ENCODE peak calls at places on chromosomes 2 and 18, in ten cellular contexts. Q is heart left ventricle, F is transverse colon, Y is neural progenitor cell, X is heart right ventricle, D is IMR-90, G is testis, H is prostate gland, J is esophagus muscularis mucosa, V is adrenal gland. M is an unnamed sample. For H3K36me3, the result is how much of the 10 kb centered on the place peaks cover.

GRCh38 chr2:33457588-33458247 is 18.7 kb upstream of the RASGRP3 start:
- DNase-seq in Q (peak), F (no peak), Y (no peak), X (no peak), D (no peak), G (no peak), H (no peak), J (no peak), V (no peak), M (no peak)

GRCh38 chr2:133570547-133570946 is 2.3 kb upstream of the NCKAP5 start:
- DNase-seq in Q (no peak), F (no peak), Y (no peak), X (no peak), D (no peak), G (no peak), H (no peak), J (no peak), V (no peak), M (no peak)

GRCh38 chr2:233803994-233804393 is 25.9 kb downstream of the MROH2A start:
- DNase-seq in Q (no peak), F (no peak), Y (no peak), X (no peak), D (no peak), G (peak), H (no peak), J (peak), V (no peak), M (peak)

GRCh38 chr2:157901325-157901724 is 25.2 kb upstream of the ACVR1 start:
- DNase-seq in Q (no peak), F (no peak), Y (no peak), X (no peak), D (no peak), G (peak), H (no peak), J (no peak), V (no peak), M (no peak)

GRCh38 chr2:207122914-207123744 is 42.6 kb downstream of the KLF7 start:
- DNase-seq in Q (no peak), F (no peak), Y (no peak), X (no peak), D (no peak), G (no peak), H (no peak), J (no peak), V (no peak), M (no peak)

GRCh38 chr2:15243762-15244161 is 317.4 kb downstream of the NBAS start:
- DNase-seq in Q (no peak), F (no peak), Y (no peak), X (no peak), D (peak), G (no peak), H (no peak), J (no peak), V (no peak), M (no peak)

GRCh38 chr18:37429768-37430167 is 135.8 kb downstream of the CELF4 start:
- DNase-seq in Q (no peak), F (no peak), Y (no peak), X (no peak), D (no peak), G (no peak), H (no peak), J (no peak), V (no peak), M (no peak)

GRCh38 chr2:205216580-205216979 is 465.7 kb upstream of the NRP2 start:
- DNase-seq in Q (no peak), F (no peak), Y (no peak), X (no peak), D (no peak), G (no peak), H (no peak), J (no peak), V (no peak), M (no peak)

GRCh38 chr2:102020596-102021170 is 28.9 kb downstream of the IL1R2 start:
- DNase-seq in Q (peak), F (peak), Y (peak), X (peak), D (peak), G (peak), H (peak), J (peak), V (peak), M (peak)

GRCh38 chr2:237879058-237879430 is 19.6 kb downstream of the RAMP1 start:
- DNase-seq in Q (no peak), F (no peak), Y (no peak), X (no peak), D (peak), G (peak), H (no peak), J (no peak), V (no peak), M (no peak)

GRCh38 chr2:56012216-56012615 is 88.6 kb upstream of the EFEMP1 start:
- DNase-seq in Q (no peak), F (no peak), Y (no peak), X (no peak), D (no peak), G (no peak), H (no peak), J (no peak), V (no peak), M (no peak)

GRCh38 chr2:150126143-150126725 is 361.2 kb downstream of the RND3 start:
- DNase-seq in Q (no peak), F (no peak), Y (no peak), X (no peak), D (peak), G (no peak), H (no peak), J (no peak), V (no peak), M (no peak)

GRCh38 chr2:86025229-86025820 is 80.4 kb downstream of the POLR1A start:
- DNase-seq in Q (no peak), F (no peak), Y (no peak), X (no peak), D (no peak), G (no peak), H (no peak), J (no peak), V (no peak), M (no peak)

GRCh38 chr18:22683196-22683676 is 249.9 kb upstream of the RBBP8 start:
- DNase-seq in Q (peak), F (peak), Y (no peak), X (peak), D (peak), G (peak), H (peak), J (no peak), V (peak), M (no peak)

GRCh38 chr2:11665028-11665427 is 5.0 kb downstream of the NTSR2 start:
- DNase-seq in Q (no peak), F (no peak), Y (no peak), X (no peak), D (no peak), G (no peak), H (no peak), J (no peak), V (no peak), M (no peak)

GRCh38 chr2:39762448-39762847 is 16.6 kb downstream of the THUMPD2 start:
- DNase-seq in Q (no peak), F (no peak), Y (no peak), X (no peak), D (no peak), G (no peak), H (no peak), J (no peak), V (no peak), M (no peak)

GRCh38 chr2:29317077-29317517 is 201.9 kb downstream of the CLIP4 start:
- DNase-seq in Q (no peak), F (peak), Y (no peak), X (no peak), D (no peak), G (no peak), H (no peak), J (no peak), V (no peak), M (no peak)

GRCh38 chr2:85162746-85163301 is 29.6 kb downstream of the TCF7L1 start:
- DNase-seq in Q (no peak), F (no peak), Y (peak), X (no peak), D (peak), G (peak), H (no peak), J (no peak), V (no peak), M (no peak)

GRCh38 chr18:30415903-30416302 is 626.6 kb downstream of the DSC3 start:
- DNase-seq in Q (no peak), F (no peak), Y (no peak), X (no peak), D (no peak), G (no peak), H (no peak), J (no peak), V (no peak), M (no peak)

GRCh38 chr2:128520787-128521186 is 202.1 kb upstream of the HS6ST1 start:
- DNase-seq in Q (no peak), F (no peak), Y (no peak), X (no peak), D (no peak), G (no peak), H (no peak), J (no peak), V (no peak), M (no peak)

GRCh38 chr2:54411801-54412354 is 44.2 kb upstream of the SPTBN1 start:
- DNase-seq in Q (no peak), F (no peak), Y (no peak), X (no peak), D (peak), G (no peak), H (no peak), J (no peak), V (no peak), M (no peak)

GRCh38 chr18:39602112-39602511 is 2036.5 kb upstream of the CELF4 start:
- DNase-seq in Q (no peak), F (no peak), Y (peak), X (no peak), D (no peak), G (no peak), H (no peak), J (no peak), V (no peak), M (no peak)

GRCh38 chr18:66346833-66347595 is 256.9 kb downstream of the CDH19 start:
- DNase-seq in Q (no peak), F (no peak), Y (no peak), X (no peak), D (no peak), G (no peak), H (no peak), J (no peak), V (no peak), M (no peak)

GRCh38 chr2:210195066-210195852 is 24.1 kb upstream of the KANSL1L start:
- DNase-seq in Q (no peak), F (no peak), Y (peak), X (no peak), D (peak), G (no peak), H (no peak), J (no peak), V (no peak), M (no peak)

GRCh38 chr2:120930236-120930635 is 194.6 kb downstream of the GLI2 start:
- DNase-seq in Q (no peak), F (no peak), Y (no peak), X (no peak), D (peak), G (no peak), H (no peak), J (no peak), V (no peak), M (no peak)

GRCh38 chr2:211408485-211408884 is 852.1 kb downstream of the CPS1 start:
- DNase-seq in Q (no peak), F (no peak), Y (peak), X (no peak), D (no peak), G (no peak), H (peak), J (no peak), V (no peak), M (no peak)

GRCh38 chr2:1721706-1722483 is 22.4 kb downstream of the PXDN start:
- DNase-seq in Q (no peak), F (no peak), Y (no peak), X (no peak), D (peak), G (no peak), H (no peak), J (no peak), V (no peak), M (no peak)

GRCh38 chr18:57434177-57434535 is 1.0 kb upstream of the ONECUT2 start:
- DNase-seq in Q (no peak), F (no peak), Y (peak), X (no peak), D (no peak), G (no peak), H (no peak), J (no peak), V (no peak), M (no peak)

GRCh38 chr2:25349397-25349796 is 7.7 kb upstream of the DNMT3A start:
- DNase-seq in Q (no peak), F (peak), Y (no peak), X (no peak), D (peak), G (no peak), H (no peak), J (no peak), V (no peak), M (no peak)

GRCh38 chr2:112140413-112140802 is 2.2 kb downstream of the FBLN7 start:
- DNase-seq in Q (no peak), F (no peak), Y (no peak), X (no peak), D (no peak), G (no peak), H (no peak), J (peak), V (no peak), M (no peak)

GRCh38 chr2:152134488-152135280 is 35.8 kb upstream of the CACNB4 start:
- DNase-seq in Q (no peak), F (no peak), Y (no peak), X (no peak), D (peak), G (peak), H (no peak), J (no peak), V (no peak), M (no peak)

GRCh38 chr2:147688252-147688651 is 156.6 kb upstream of the ACVR2A start:
- DNase-seq in Q (no peak), F (no peak), Y (no peak), X (no peak), D (no peak), G (no peak), H (no peak), J (peak), V (no peak), M (no peak)
- H3K36me3 ChIP-seq in Q (under half), F (under half), Y (under half), X (under half), D (under half), G (under half), H (under half), J (under half), V (under half), M (under half)

GRCh38 chr2:60530660-60531276 is 22.7 kb downstream of the BCL11A start:
- DNase-seq in Q (peak), F (peak), Y (no peak), X (peak), D (no peak), G (peak), H (peak), J (peak), V (peak), M (peak)
- H3K27ac ChIP-seq in Q (no peak), F (peak), Y (no peak), X (no peak), D (no peak), G (no peak), H (peak), J (no peak), V (no peak), M (no peak)

GRCh38 chr2:184721881-184722280 is 123.6 kb downstream of the ZNF804A start:
- DNase-seq in Q (no peak), F (no peak), Y (no peak), X (no peak), D (no peak), G (no peak), H (no peak), J (no peak), V (no peak), M (no peak)

GRCh38 chr2:184730288-184730687 is 132.0 kb downstream of the ZNF804A start:
- DNase-seq in Q (no peak), F (no peak), Y (no peak), X (no peak), D (no peak), G (no peak), H (no peak), J (no peak), V (no peak), M (no peak)

DNA sequence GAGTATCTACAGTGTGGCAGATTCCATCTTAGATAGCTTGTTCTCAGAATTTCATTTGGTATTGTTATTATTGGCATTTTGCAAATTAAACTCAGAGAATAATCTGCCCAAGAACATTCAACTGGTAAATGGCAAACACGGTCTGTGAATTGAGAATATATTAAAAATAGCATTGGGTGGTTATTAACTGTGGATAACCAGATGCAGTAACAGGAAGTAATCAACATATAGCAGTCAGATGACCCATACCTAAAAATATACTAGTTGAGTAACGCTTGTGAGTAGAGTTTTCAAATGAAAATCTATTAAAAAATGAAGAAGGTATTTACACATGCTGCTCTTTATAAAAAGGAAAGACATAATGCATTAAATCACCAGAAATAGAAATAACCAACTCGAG is 129.5 kb downstream of the ZNF804A start:
- DNase-seq in Q (no peak), F (no peak), Y (no peak), X (no peak), D (no peak), G (no peak), H (no peak), J (no peak), V (no peak), M (no peak)
- H3K4me3 ChIP-seq in Q (no peak), F (no peak), Y (no peak), X (no peak), D (no peak), G (no peak), H (no peak), J (no peak), V (no peak), M (no peak)

GRCh38 chr2:240760576-240761246 is 59.3 kb downstream of the KIF1A start:
- DNase-seq in Q (no peak), F (no peak), Y (no peak), X (no peak), D (no peak), G (no peak), H (no peak), J (no peak), V (no peak), M (no peak)

GRCh38 chr2:240759454-240759853 is 60.6 kb downstream of the KIF1A start:
- DNase-seq in Q (no peak), F (no peak), Y (no peak), X (no peak), D (no peak), G (no peak), H (no peak), J (no peak), V (no peak), M (no peak)

GRCh38 chr2:240760121-240760520 is 59.9 kb downstream of the KIF1A start:
- DNase-seq in Q (no peak), F (no peak), Y (no peak), X (no peak), D (no peak), G (no peak), H (no peak), J (no peak), V (no peak), M (no peak)

GRCh38 chr2:240752209-240752608 is 60.5 kb downstream of the AQP12A start:
- DNase-seq in Q (no peak), F (no peak), Y (no peak), X (no peak), D (no peak), G (no peak), H (no peak), J (no peak), V (no peak), M (no peak)

DNA sequence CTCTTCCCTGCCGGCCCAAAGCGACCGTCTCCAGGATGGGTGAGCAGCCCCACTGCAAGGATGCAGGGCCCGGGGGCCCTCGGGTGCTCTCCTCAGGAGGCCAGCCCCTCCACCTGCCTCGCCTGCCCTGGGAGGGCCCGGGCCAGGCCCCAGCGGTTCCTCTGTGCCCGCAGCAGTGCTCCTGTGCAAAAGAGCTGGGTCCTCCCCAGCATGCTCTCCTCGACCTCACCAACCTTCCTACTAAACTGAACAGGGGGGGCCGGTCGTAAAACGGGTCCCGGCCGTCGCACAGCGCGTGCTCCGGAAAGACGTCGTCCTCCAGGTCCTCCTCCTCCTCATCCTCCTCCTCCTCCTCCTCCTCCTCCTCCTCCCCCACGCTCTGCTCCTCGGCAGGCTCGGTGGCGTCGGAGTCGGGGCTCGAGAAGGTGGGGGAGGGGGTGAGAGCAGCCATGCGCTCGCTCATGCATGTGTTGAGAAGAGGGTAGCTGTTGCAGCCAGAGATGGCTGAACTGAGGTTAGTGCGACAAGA is 62.9 kb downstream of the KIF1A start:
- DNase-seq in Q (no peak), F (no peak), Y (no peak), X (no peak), D (no peak), G (no peak), H (no peak), J (no peak), V (no peak), M (no peak)
- H3K36me3 ChIP-seq in Q (under half), F (under half), Y (under half), X (under half), D (under half), G (under half), H (under half), J (under half), V (under half), M (under half)

DNA sequence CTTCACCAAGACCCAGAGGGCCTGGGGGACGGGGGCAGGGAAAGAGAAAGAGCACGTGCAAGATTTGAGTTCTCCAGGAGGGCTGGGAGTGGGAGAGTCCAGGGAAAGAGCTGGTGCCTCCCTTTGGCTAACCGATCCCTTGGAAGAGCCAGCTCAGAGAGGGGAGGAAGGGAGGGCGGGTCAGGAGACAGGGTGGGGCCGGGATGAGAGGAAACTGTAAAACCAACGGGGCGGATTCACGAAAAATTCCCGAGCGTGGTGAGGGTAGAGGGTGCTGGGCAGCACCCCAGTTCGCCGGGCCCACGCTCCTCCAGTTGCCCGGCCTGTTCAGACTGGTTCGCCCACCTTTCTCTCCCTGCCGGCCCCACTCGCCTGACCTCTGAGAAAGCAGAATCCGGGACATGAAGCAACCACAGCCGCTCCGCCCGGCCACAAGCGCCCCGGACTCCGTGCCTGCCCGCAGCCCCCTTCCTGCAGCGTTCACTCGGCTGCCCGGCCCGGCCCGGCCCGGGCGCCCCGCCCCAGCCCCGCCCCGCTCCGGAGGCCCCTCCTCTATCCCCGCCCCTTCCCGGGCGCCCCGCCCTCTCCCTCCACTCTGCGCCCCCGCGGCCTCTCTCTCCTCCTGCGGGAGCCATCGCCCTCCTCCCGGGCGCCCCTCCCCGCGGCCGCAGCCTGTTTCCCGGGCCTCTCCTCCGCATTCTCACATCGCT is 230.9 kb upstream of the SMAD2 start:
- DNase-seq in Q (peak), F (peak), Y (peak), X (peak), D (peak), G (peak), H (peak), J (no peak), V (peak), M (peak)
- H3K27ac ChIP-seq in Q (peak), F (peak), Y (no peak), X (peak), D (no peak), G (peak), H (peak), J (peak), V (peak), M (peak)

DNA sequence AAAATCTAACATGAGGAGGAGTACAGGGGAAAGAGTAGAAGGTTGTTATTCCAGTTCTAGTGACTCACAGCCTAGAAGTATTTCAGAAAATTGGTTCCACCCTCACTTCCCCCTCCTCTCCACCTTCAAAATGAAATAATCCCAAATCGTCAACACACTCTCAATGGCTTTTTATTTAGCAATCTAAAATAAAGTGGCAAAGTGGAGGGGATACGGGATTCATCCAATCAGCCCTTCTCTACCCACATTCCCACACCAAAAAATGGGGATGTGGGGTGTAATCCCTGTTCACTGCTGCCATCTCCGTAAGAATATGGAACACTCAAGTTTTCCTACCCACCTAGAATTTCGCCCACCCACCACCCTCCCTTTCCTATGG is 987 bp downstream of the NCKAP1 start:
- DNase-seq in Q (no peak), F (no peak), Y (no peak), X (no peak), D (peak), G (no peak), H (no peak), J (no peak), V (no peak), M (no peak)
- H3K4me3 ChIP-seq in Q (peak), F (peak), Y (peak), X (peak), D (peak), G (peak), H (peak), J (peak), V (peak), M (peak)

GRCh38 chr18:74508366-74508765 is 12.2 kb downstream of the CNDP2 start:
- DNase-seq in Q (no peak), F (no peak), Y (no peak), X (no peak), D (no peak), G (no peak), H (no peak), J (no peak), V (no peak), M (no peak)
- H3K36me3 ChIP-seq in Q (half or more), F (under half), Y (under half), X (under half), D (half or more), G (under half), H (under half), J (half or more), V (half or more), M (half or more)

M was measured in lower lobe of right lung.